ENCODE peak calls at places on chromosomes 6 and 20, in nine cellular contexts. One of them, this sample, is unnamed.

GRCh38 chr6:48613221-48613949 is 502.4 kb upstream of the PTCHD4 start:
- DNase-seq in IMR-90: no peak
- DNase-seq in pancreas: no peak
- DNase-seq in hepatocyte: no peak
- DNase-seq in A549: no peak
- DNase-seq in left ventricle myocardium inferior: no peak
- DNase-seq in cardiac muscle cell: no peak
- DNase-seq in keratinocyte: no peak
- DNase-seq in right lobe of liver: no peak
- DNase-seq in this sample: no peak

GRCh38 chr6:17983712-17984111 is 3.7 kb downstream of the KIF13A start:
- DNase-seq in right lobe of liver: no peak
- DNase-seq in keratinocyte: no peak
- DNase-seq in A549: no peak
- DNase-seq in IMR-90: no peak
- DNase-seq in cardiac muscle cell: no peak
- DNase-seq in pancreas: no peak
- DNase-seq in left ventricle myocardium inferior: no peak
- DNase-seq in hepatocyte: no peak
- DNase-seq in this sample: no peak

GRCh38 chr6:99219788-99220187 is 129.7 kb downstream of the FAXC start:
- DNase-seq in cardiac muscle cell: peak
- DNase-seq in IMR-90: no peak
- DNase-seq in keratinocyte: no peak
- DNase-seq in right lobe of liver: no peak
- DNase-seq in A549: no peak
- DNase-seq in left ventricle myocardium inferior: no peak
- DNase-seq in pancreas: no peak
- DNase-seq in hepatocyte: peak
- DNase-seq in this sample: peak

GRCh38 chr6:153465050-153465449 is 334.0 kb upstream of the RGS17 start:
- DNase-seq in right lobe of liver: no peak
- DNase-seq in hepatocyte: no peak
- DNase-seq in left ventricle myocardium inferior: no peak
- DNase-seq in keratinocyte: no peak
- DNase-seq in A549: no peak
- DNase-seq in pancreas: no peak
- DNase-seq in cardiac muscle cell: no peak
- DNase-seq in IMR-90: no peak
- DNase-seq in this sample: no peak

GRCh38 chr6:44831002-44831610 is 443.6 kb downstream of the CDC5L start:
- DNase-seq in keratinocyte: no peak
- DNase-seq in hepatocyte: no peak
- DNase-seq in cardiac muscle cell: peak
- DNase-seq in IMR-90: no peak
- DNase-seq in A549: no peak
- DNase-seq in pancreas: no peak
- DNase-seq in right lobe of liver: no peak
- DNase-seq in left ventricle myocardium inferior: no peak
- DNase-seq in this sample: no peak

GRCh38 chr6:155030148-155030720 is 35.1 kb downstream of the TIAM2 start:
- DNase-seq in right lobe of liver: no peak
- DNase-seq in left ventricle myocardium inferior: no peak
- DNase-seq in hepatocyte: no peak
- DNase-seq in cardiac muscle cell: no peak
- DNase-seq in keratinocyte: no peak
- DNase-seq in pancreas: no peak
- DNase-seq in A549: no peak
- DNase-seq in IMR-90: no peak
- DNase-seq in this sample: no peak

GRCh38 chr6:1475169-1475568 is 85.8 kb downstream of the FOXF2 start:
- DNase-seq in left ventricle myocardium inferior: no peak
- DNase-seq in pancreas: no peak
- DNase-seq in cardiac muscle cell: no peak
- DNase-seq in keratinocyte: no peak
- DNase-seq in hepatocyte: no peak
- DNase-seq in right lobe of liver: no peak
- DNase-seq in IMR-90: no peak
- DNase-seq in A549: no peak
- DNase-seq in this sample: no peak

GRCh38 chr6:18226451-18226850 is 37.9 kb downstream of the DEK start:
- DNase-seq in right lobe of liver: no peak
- DNase-seq in hepatocyte: no peak
- DNase-seq in cardiac muscle cell: no peak
- DNase-seq in left ventricle myocardium inferior: no peak
- DNase-seq in keratinocyte: no peak
- DNase-seq in pancreas: no peak
- DNase-seq in A549: no peak
- DNase-seq in IMR-90: peak
- DNase-seq in this sample: no peak

GRCh38 chr6:6891074-6891754 is 216.5 kb upstream of the RREB1 start:
- DNase-seq in hepatocyte: peak
- DNase-seq in keratinocyte: no peak
- DNase-seq in A549: no peak
- DNase-seq in IMR-90: no peak
- DNase-seq in right lobe of liver: no peak
- DNase-seq in pancreas: no peak
- DNase-seq in left ventricle myocardium inferior: no peak
- DNase-seq in cardiac muscle cell: no peak
- DNase-seq in this sample: no peak

GRCh38 chr20:38894091-38894847 is 31.9 kb upstream of the FAM83D start:
- DNase-seq in hepatocyte: no peak
- DNase-seq in pancreas: peak
- DNase-seq in A549: peak
- DNase-seq in cardiac muscle cell: no peak
- DNase-seq in IMR-90: no peak
- DNase-seq in left ventricle myocardium inferior: peak
- DNase-seq in keratinocyte: no peak
- DNase-seq in right lobe of liver: no peak
- DNase-seq in this sample: no peak

GRCh38 chr6:89591745-89592144 is 46.8 kb downstream of the LYRM2 start:
- DNase-seq in right lobe of liver: no peak
- DNase-seq in keratinocyte: no peak
- DNase-seq in left ventricle myocardium inferior: no peak
- DNase-seq in cardiac muscle cell: peak
- DNase-seq in hepatocyte: no peak
- DNase-seq in pancreas: no peak
- DNase-seq in A549: no peak
- DNase-seq in IMR-90: no peak
- DNase-seq in this sample: no peak

GRCh38 chr6:169241688-169242350 is 11.8 kb downstream of the THBS2 start:
- DNase-seq in right lobe of liver: no peak
- DNase-seq in IMR-90: no peak
- DNase-seq in pancreas: no peak
- DNase-seq in keratinocyte: no peak
- DNase-seq in cardiac muscle cell: no peak
- DNase-seq in left ventricle myocardium inferior: no peak
- DNase-seq in hepatocyte: no peak
- DNase-seq in A549: no peak
- DNase-seq in this sample: no peak

GRCh38 chr6:131958095-131958494 is 6.9 kb upstream of the CCN2 start:
- DNase-seq in right lobe of liver: no peak
- DNase-seq in keratinocyte: no peak
- DNase-seq in A549: no peak
- DNase-seq in pancreas: no peak
- DNase-seq in IMR-90: no peak
- DNase-seq in left ventricle myocardium inferior: no peak
- DNase-seq in cardiac muscle cell: no peak
- DNase-seq in hepatocyte: no peak
- DNase-seq in this sample: no peak

GRCh38 chr20:63778034-63778752 is 38.6 kb downstream of the SLC2A4RG start:
- DNase-seq in right lobe of liver: no peak
- DNase-seq in pancreas: no peak
- DNase-seq in cardiac muscle cell: no peak
- DNase-seq in hepatocyte: no peak
- DNase-seq in IMR-90: no peak
- DNase-seq in left ventricle myocardium inferior: no peak
- DNase-seq in keratinocyte: no peak
- DNase-seq in A549: no peak
- DNase-seq in this sample: no peak

GRCh38 chr20:8170921-8171320 is 38.9 kb downstream of the PLCB1 start:
- DNase-seq in keratinocyte: no peak
- DNase-seq in cardiac muscle cell: no peak
- DNase-seq in right lobe of liver: no peak
- DNase-seq in IMR-90: no peak
- DNase-seq in pancreas: no peak
- DNase-seq in left ventricle myocardium inferior: no peak
- DNase-seq in A549: no peak
- DNase-seq in hepatocyte: no peak
- DNase-seq in this sample: no peak

GRCh38 chr6:50661636-50662035 is 51.7 kb upstream of the TFAP2D start:
- DNase-seq in IMR-90: no peak
- DNase-seq in right lobe of liver: no peak
- DNase-seq in hepatocyte: no peak
- DNase-seq in keratinocyte: no peak
- DNase-seq in left ventricle myocardium inferior: no peak
- DNase-seq in cardiac muscle cell: no peak
- DNase-seq in pancreas: no peak
- DNase-seq in A549: no peak
- DNase-seq in this sample: no peak

GRCh38 chr6:113690255-113690956 is 166.7 kb upstream of the MARCKS start:
- DNase-seq in cardiac muscle cell: no peak
- DNase-seq in hepatocyte: no peak
- DNase-seq in pancreas: no peak
- DNase-seq in A549: peak
- DNase-seq in right lobe of liver: no peak
- DNase-seq in IMR-90: peak
- DNase-seq in left ventricle myocardium inferior: no peak
- DNase-seq in keratinocyte: peak
- DNase-seq in this sample: no peak

GRCh38 chr6:13536796-13537526 is 37.4 kb upstream of the SIRT5 start:
- DNase-seq in A549: no peak
- DNase-seq in left ventricle myocardium inferior: no peak
- DNase-seq in cardiac muscle cell: no peak
- DNase-seq in hepatocyte: no peak
- DNase-seq in keratinocyte: no peak
- DNase-seq in right lobe of liver: peak
- DNase-seq in IMR-90: no peak
- DNase-seq in pancreas: no peak
- DNase-seq in this sample: no peak

DNA sequence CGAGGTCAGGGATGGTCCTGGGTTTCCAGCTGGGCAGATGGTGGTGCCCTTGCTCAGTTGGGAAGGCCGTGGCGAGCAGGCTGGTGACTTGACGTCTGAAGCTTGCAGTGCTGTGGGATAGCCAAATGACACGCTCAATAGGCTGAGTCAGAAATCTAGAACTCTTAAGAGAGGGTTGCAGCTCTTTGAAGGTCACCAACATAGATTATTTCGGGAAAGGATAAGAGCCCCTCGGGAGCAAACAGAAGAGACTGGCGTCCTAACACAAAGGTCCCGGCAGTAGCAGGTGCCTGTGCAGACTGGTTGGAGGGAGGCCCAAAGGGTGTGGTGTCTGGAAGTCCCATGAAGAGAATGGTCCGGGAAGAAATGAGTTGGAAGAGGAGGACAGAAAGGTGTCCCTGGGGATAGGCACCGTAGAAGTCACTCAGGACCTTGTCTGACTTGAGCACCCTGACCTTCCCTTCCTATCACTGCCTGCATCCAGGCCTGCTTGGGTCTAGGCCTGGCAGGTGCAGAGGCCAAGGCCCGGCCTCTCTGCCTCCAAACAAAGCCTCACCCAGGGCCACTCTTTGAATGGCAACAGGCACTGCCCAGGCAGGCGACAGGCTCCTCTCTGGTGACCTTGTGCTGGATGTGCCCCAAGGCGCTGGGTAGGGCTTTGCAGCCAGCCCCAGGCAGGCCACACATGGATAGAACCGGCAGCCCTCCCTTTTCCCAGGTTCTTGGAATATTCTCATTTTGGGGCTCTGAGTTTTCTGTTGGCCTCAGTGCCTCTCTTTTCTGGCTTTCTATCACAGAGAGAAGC is 18.6 kb downstream of the PKIG start:
- DNase-seq in A549: no peak
- DNase-seq in right lobe of liver: no peak
- DNase-seq in hepatocyte: no peak
- DNase-seq in IMR-90: peak
- DNase-seq in cardiac muscle cell: no peak
- DNase-seq in left ventricle myocardium inferior: peak
- DNase-seq in pancreas: no peak
- DNase-seq in keratinocyte: no peak
- DNase-seq in this sample: no peak
- H3K27ac ChIP-seq in A549: peak
- H3K27ac ChIP-seq in right lobe of liver: peak
- H3K27ac ChIP-seq in hepatocyte: peak
- H3K27ac ChIP-seq in IMR-90: peak
- H3K27ac ChIP-seq in cardiac muscle cell: peak
- H3K27ac ChIP-seq in left ventricle myocardium inferior: peak
- H3K27ac ChIP-seq in pancreas: peak
- H3K27ac ChIP-seq in keratinocyte: no peak
- H3K27ac ChIP-seq in this sample: no peak

GRCh38 chr20:48706710-48707339 is 121.0 kb downstream of the PREX1 start:
- DNase-seq in IMR-90: no peak
- DNase-seq in keratinocyte: no peak
- DNase-seq in hepatocyte: no peak
- DNase-seq in pancreas: no peak
- DNase-seq in left ventricle myocardium inferior: no peak
- DNase-seq in A549: no peak
- DNase-seq in right lobe of liver: no peak
- DNase-seq in cardiac muscle cell: no peak
- DNase-seq in this sample: no peak
- H3K27ac ChIP-seq in IMR-90: no peak
- H3K27ac ChIP-seq in keratinocyte: no peak
- H3K27ac ChIP-seq in hepatocyte: no peak
- H3K27ac ChIP-seq in pancreas: no peak
- H3K27ac ChIP-seq in left ventricle myocardium inferior: peak
- H3K27ac ChIP-seq in A549: no peak
- H3K27ac ChIP-seq in right lobe of liver: no peak
- H3K27ac ChIP-seq in cardiac muscle cell: no peak
- H3K27ac ChIP-seq in this sample: no peak

GRCh38 chr20:47561175-47561574 is 59.5 kb downstream of the NCOA3 start:
- DNase-seq in left ventricle myocardium inferior: no peak
- DNase-seq in A549: no peak
- DNase-seq in hepatocyte: peak
- DNase-seq in pancreas: no peak
- DNase-seq in IMR-90: peak
- DNase-seq in right lobe of liver: no peak
- DNase-seq in keratinocyte: no peak
- DNase-seq in cardiac muscle cell: peak
- DNase-seq in this sample: no peak
- H3K27ac ChIP-seq in left ventricle myocardium inferior: no peak
- H3K27ac ChIP-seq in A549: peak
- H3K27ac ChIP-seq in hepatocyte: no peak
- H3K27ac ChIP-seq in pancreas: no peak
- H3K27ac ChIP-seq in IMR-90: no peak
- H3K27ac ChIP-seq in right lobe of liver: no peak
- H3K27ac ChIP-seq in keratinocyte: no peak
- H3K27ac ChIP-seq in cardiac muscle cell: no peak
- H3K27ac ChIP-seq in this sample: no peak

GRCh38 chr20:62378215-62378614 is 8.7 kb upstream of the RPS21 start:
- DNase-seq in left ventricle myocardium inferior: no peak
- DNase-seq in IMR-90: no peak
- DNase-seq in keratinocyte: peak
- DNase-seq in hepatocyte: no peak
- DNase-seq in cardiac muscle cell: no peak
- DNase-seq in A549: no peak
- DNase-seq in pancreas: no peak
- DNase-seq in right lobe of liver: no peak
- DNase-seq in this sample: no peak
- H3K27ac ChIP-seq in left ventricle myocardium inferior: peak
- H3K27ac ChIP-seq in IMR-90: no peak
- H3K27ac ChIP-seq in keratinocyte: peak
- H3K27ac ChIP-seq in hepatocyte: peak
- H3K27ac ChIP-seq in cardiac muscle cell: peak
- H3K27ac ChIP-seq in A549: peak
- H3K27ac ChIP-seq in pancreas: no peak
- H3K27ac ChIP-seq in right lobe of liver: no peak
- H3K27ac ChIP-seq in this sample: no peak